ENCODE peak calls at places on chromosomes 2 and 18, in nine cellular contexts. One of them, this sample, is unnamed.

GRCh38 chr2:28717339-28717758 is 34.3 kb upstream of the PPP1CB start:
- DNase-seq in activated T-helper 1 cell treated with anti-CD3 and anti-CD28 coated beads, Interleukin-12 subunit alpha, Interleukin-12 subunit beta, Interleukin-2, Interleukin-4 antibody, amounts not matched to agents 30 ng/mL and 10 ng/mL and 1 ng/mL, durations not matched to agents 14 hours and 24 hours and 36 hours: no peak
- DNase-seq in sigmoid colon: peak; percentile 77
- DNase-seq in amniotic stem cell: no peak
- DNase-seq in stimulated activated CD4-positive, alpha-beta T cell treated with anti-CD3 and anti-CD28 coated beads, Interleukin-15, amount 100 ng/mL, for 1 hour: no peak
- DNase-seq in NCI-H748 treated with DMSO at 0.1 percent for 48 hours: no peak
- DNase-seq in fibroblast of mammary gland: peak; percentile 91
- DNase-seq in hepatocyte: peak; percentile 53
- DNase-seq in fibroblast of pulmonary artery: peak; percentile 97
- DNase-seq in this sample: no peak

GRCh38 chr18:50312296-50313030 is 25.0 kb upstream of the CXXC1 start:
- DNase-seq in activated T-helper 1 cell treated with anti-CD3 and anti-CD28 coated beads, Interleukin-12 subunit alpha, Interleukin-12 subunit beta, Interleukin-2, Interleukin-4 antibody, amounts not matched to agents 30 ng/mL and 10 ng/mL and 1 ng/mL, durations not matched to agents 14 hours and 24 hours and 36 hours: no peak
- DNase-seq in sigmoid colon: no peak
- DNase-seq in amniotic stem cell: no peak
- DNase-seq in stimulated activated CD4-positive, alpha-beta T cell treated with anti-CD3 and anti-CD28 coated beads, Interleukin-15, amount 100 ng/mL, for 1 hour: no peak
- DNase-seq in NCI-H748 treated with DMSO at 0.1 percent for 48 hours: no peak
- DNase-seq in fibroblast of mammary gland: no peak
- DNase-seq in hepatocyte: no peak
- DNase-seq in fibroblast of pulmonary artery: no peak
- DNase-seq in this sample: no peak

GRCh38 chr2:26740890-26741302 is 23.2 kb upstream of the SLC35F6 start:
- DNase-seq in activated T-helper 1 cell treated with anti-CD3 and anti-CD28 coated beads, Interleukin-12 subunit alpha, Interleukin-12 subunit beta, Interleukin-2, Interleukin-4 antibody, amounts not matched to agents 30 ng/mL and 10 ng/mL and 1 ng/mL, durations not matched to agents 14 hours and 24 hours and 36 hours: no peak
- DNase-seq in sigmoid colon: no peak
- DNase-seq in amniotic stem cell: no peak
- DNase-seq in stimulated activated CD4-positive, alpha-beta T cell treated with anti-CD3 and anti-CD28 coated beads, Interleukin-15, amount 100 ng/mL, for 1 hour: no peak
- DNase-seq in NCI-H748 treated with DMSO at 0.1 percent for 48 hours: no peak
- DNase-seq in fibroblast of mammary gland: no peak
- DNase-seq in hepatocyte: peak; percentile 46
- DNase-seq in fibroblast of pulmonary artery: no peak
- DNase-seq in this sample: no peak

GRCh38 chr2:234816491-234816890 is 135.3 kb upstream of the SH3BP4 start:
- DNase-seq in activated T-helper 1 cell treated with anti-CD3 and anti-CD28 coated beads, Interleukin-12 subunit alpha, Interleukin-12 subunit beta, Interleukin-2, Interleukin-4 antibody, amounts not matched to agents 30 ng/mL and 10 ng/mL and 1 ng/mL, durations not matched to agents 14 hours and 24 hours and 36 hours: no peak
- DNase-seq in sigmoid colon: no peak
- DNase-seq in amniotic stem cell: no peak
- DNase-seq in stimulated activated CD4-positive, alpha-beta T cell treated with anti-CD3 and anti-CD28 coated beads, Interleukin-15, amount 100 ng/mL, for 1 hour: no peak
- DNase-seq in NCI-H748 treated with DMSO at 0.1 percent for 48 hours: peak; percentile 20
- DNase-seq in fibroblast of mammary gland: no peak
- DNase-seq in hepatocyte: no peak
- DNase-seq in fibroblast of pulmonary artery: no peak
- DNase-seq in this sample: no peak

GRCh38 chr2:26561918-26562810 is 79.0 kb downstream of the CIB4 start:
- DNase-seq in activated T-helper 1 cell treated with anti-CD3 and anti-CD28 coated beads, Interleukin-12 subunit alpha, Interleukin-12 subunit beta, Interleukin-2, Interleukin-4 antibody, amounts not matched to agents 30 ng/mL and 10 ng/mL and 1 ng/mL, durations not matched to agents 14 hours and 24 hours and 36 hours: no peak
- DNase-seq in sigmoid colon: peak; percentile 70
- DNase-seq in amniotic stem cell: no peak
- DNase-seq in stimulated activated CD4-positive, alpha-beta T cell treated with anti-CD3 and anti-CD28 coated beads, Interleukin-15, amount 100 ng/mL, for 1 hour: no peak
- DNase-seq in NCI-H748 treated with DMSO at 0.1 percent for 48 hours: peak; percentile 2
- DNase-seq in fibroblast of mammary gland: peak; percentile 5
- DNase-seq in hepatocyte: no peak
- DNase-seq in fibroblast of pulmonary artery: peak; percentile 26
- DNase-seq in this sample: peak; percentile 26

GRCh38 chr2:48856657-48857056 is 101.1 kb upstream of the LHCGR start:
- DNase-seq in activated T-helper 1 cell treated with anti-CD3 and anti-CD28 coated beads, Interleukin-12 subunit alpha, Interleukin-12 subunit beta, Interleukin-2, Interleukin-4 antibody, amounts not matched to agents 30 ng/mL and 10 ng/mL and 1 ng/mL, durations not matched to agents 14 hours and 24 hours and 36 hours: no peak
- DNase-seq in sigmoid colon: no peak
- DNase-seq in amniotic stem cell: no peak
- DNase-seq in stimulated activated CD4-positive, alpha-beta T cell treated with anti-CD3 and anti-CD28 coated beads, Interleukin-15, amount 100 ng/mL, for 1 hour: no peak
- DNase-seq in NCI-H748 treated with DMSO at 0.1 percent for 48 hours: no peak
- DNase-seq in fibroblast of mammary gland: no peak
- DNase-seq in hepatocyte: no peak
- DNase-seq in fibroblast of pulmonary artery: no peak
- DNase-seq in this sample: no peak

GRCh38 chr2:13524492-13524891 is 807.8 kb downstream of the TRIB2 start:
- DNase-seq in activated T-helper 1 cell treated with anti-CD3 and anti-CD28 coated beads, Interleukin-12 subunit alpha, Interleukin-12 subunit beta, Interleukin-2, Interleukin-4 antibody, amounts not matched to agents 30 ng/mL and 10 ng/mL and 1 ng/mL, durations not matched to agents 14 hours and 24 hours and 36 hours: no peak
- DNase-seq in sigmoid colon: no peak
- DNase-seq in amniotic stem cell: no peak
- DNase-seq in stimulated activated CD4-positive, alpha-beta T cell treated with anti-CD3 and anti-CD28 coated beads, Interleukin-15, amount 100 ng/mL, for 1 hour: no peak
- DNase-seq in NCI-H748 treated with DMSO at 0.1 percent for 48 hours: no peak
- DNase-seq in fibroblast of mammary gland: no peak
- DNase-seq in hepatocyte: no peak
- DNase-seq in fibroblast of pulmonary artery: no peak
- DNase-seq in this sample: no peak

GRCh38 chr2:218743072-218743471 is 32.4 kb downstream of the TTLL4 start:
- DNase-seq in activated T-helper 1 cell treated with anti-CD3 and anti-CD28 coated beads, Interleukin-12 subunit alpha, Interleukin-12 subunit beta, Interleukin-2, Interleukin-4 antibody, amounts not matched to agents 30 ng/mL and 10 ng/mL and 1 ng/mL, durations not matched to agents 14 hours and 24 hours and 36 hours: no peak
- DNase-seq in sigmoid colon: no peak
- DNase-seq in amniotic stem cell: no peak
- DNase-seq in stimulated activated CD4-positive, alpha-beta T cell treated with anti-CD3 and anti-CD28 coated beads, Interleukin-15, amount 100 ng/mL, for 1 hour: no peak
- DNase-seq in NCI-H748 treated with DMSO at 0.1 percent for 48 hours: no peak
- DNase-seq in fibroblast of mammary gland: no peak
- DNase-seq in hepatocyte: no peak
- DNase-seq in fibroblast of pulmonary artery: no peak
- DNase-seq in this sample: no peak

This sample was measured in NCI-H226.